ENCODE peak calls at places on chromosomes 4 and X, in ten cellular contexts. One of them, this sample, is unnamed.

GRCh38 chrX:154040307-154040756 is 20.6 kb upstream of the IRAK1 start:
- DNase-seq in stimulated activated CD8-positive, alpha-beta memory T cell treated with anti-CD3 and anti-CD28 coated beads, Interleukin-4, amount 100 ng/mL, for 4 hours: no peak
- DNase-seq in NCI-H187 treated with DMSO at 0.1 percent for 48 hours: no peak
- DNase-seq in kidney glomerular epithelial cell: no peak
- DNase-seq in CD8-positive, alpha-beta memory T cell: no peak
- DNase-seq in T-helper 2 cell: no peak
- DNase-seq in GM20000: no peak
- DNase-seq in NCI-H460: no peak
- DNase-seq in GM03348: peak
- DNase-seq in brain microvascular endothelial cell: peak
- DNase-seq in this sample: no peak

GRCh38 chr4:4666693-4667642 is 125.1 kb upstream of the STX18 start:
- DNase-seq in T-helper 2 cell: no peak
- DNase-seq in GM20000: no peak
- DNase-seq in stimulated activated CD8-positive, alpha-beta memory T cell treated with anti-CD3 and anti-CD28 coated beads, Interleukin-4, amount 100 ng/mL, for 4 hours: no peak
- DNase-seq in NCI-H187 treated with DMSO at 0.1 percent for 48 hours: no peak
- DNase-seq in brain microvascular endothelial cell: no peak
- DNase-seq in GM03348: peak
- DNase-seq in CD8-positive, alpha-beta memory T cell: no peak
- DNase-seq in NCI-H460: no peak
- DNase-seq in kidney glomerular epithelial cell: peak
- DNase-seq in this sample: no peak

GRCh38 chr4:94995684-94996394 is 238.1 kb downstream of the BMPR1B start:
- DNase-seq in GM03348: peak
- DNase-seq in stimulated activated CD8-positive, alpha-beta memory T cell treated with anti-CD3 and anti-CD28 coated beads, Interleukin-4, amount 100 ng/mL, for 4 hours: no peak
- DNase-seq in NCI-H187 treated with DMSO at 0.1 percent for 48 hours: no peak
- DNase-seq in kidney glomerular epithelial cell: peak
- DNase-seq in T-helper 2 cell: no peak
- DNase-seq in NCI-H460: no peak
- DNase-seq in brain microvascular endothelial cell: no peak
- DNase-seq in CD8-positive, alpha-beta memory T cell: no peak
- DNase-seq in GM20000: no peak
- DNase-seq in this sample: no peak

GRCh38 chr4:74100531-74100930 is 1.5 kb upstream of the CXCL2 start:
- DNase-seq in stimulated activated CD8-positive, alpha-beta memory T cell treated with anti-CD3 and anti-CD28 coated beads, Interleukin-4, amount 100 ng/mL, for 4 hours: no peak
- DNase-seq in NCI-H187 treated with DMSO at 0.1 percent for 48 hours: no peak
- DNase-seq in NCI-H460: no peak
- DNase-seq in kidney glomerular epithelial cell: no peak
- DNase-seq in GM03348: no peak
- DNase-seq in CD8-positive, alpha-beta memory T cell: no peak
- DNase-seq in T-helper 2 cell: no peak
- DNase-seq in GM20000: no peak
- DNase-seq in brain microvascular endothelial cell: no peak
- DNase-seq in this sample: no peak

GRCh38 chrX:68895339-68896250 is 66.8 kb downstream of the EFNB1 start:
- DNase-seq in GM20000: no peak
- DNase-seq in brain microvascular endothelial cell: no peak
- DNase-seq in NCI-H187 treated with DMSO at 0.1 percent for 48 hours: no peak
- DNase-seq in CD8-positive, alpha-beta memory T cell: no peak
- DNase-seq in T-helper 2 cell: no peak
- DNase-seq in stimulated activated CD8-positive, alpha-beta memory T cell treated with anti-CD3 and anti-CD28 coated beads, Interleukin-4, amount 100 ng/mL, for 4 hours: no peak
- DNase-seq in kidney glomerular epithelial cell: peak
- DNase-seq in GM03348: no peak
- DNase-seq in NCI-H460: no peak
- DNase-seq in this sample: no peak

GRCh38 chr4:146582864-146583263 is 55.8 kb upstream of the POU4F2 start:
- DNase-seq in stimulated activated CD8-positive, alpha-beta memory T cell treated with anti-CD3 and anti-CD28 coated beads, Interleukin-4, amount 100 ng/mL, for 4 hours: no peak
- DNase-seq in NCI-H187 treated with DMSO at 0.1 percent for 48 hours: no peak
- DNase-seq in GM20000: no peak
- DNase-seq in kidney glomerular epithelial cell: no peak
- DNase-seq in NCI-H460: no peak
- DNase-seq in GM03348: no peak
- DNase-seq in CD8-positive, alpha-beta memory T cell: no peak
- DNase-seq in brain microvascular endothelial cell: no peak
- DNase-seq in T-helper 2 cell: no peak
- DNase-seq in this sample: no peak

GRCh38 chr4:105280338-105280809 is 133.7 kb downstream of the TET2 start:
- DNase-seq in GM03348: peak
- DNase-seq in stimulated activated CD8-positive, alpha-beta memory T cell treated with anti-CD3 and anti-CD28 coated beads, Interleukin-4, amount 100 ng/mL, for 4 hours: no peak
- DNase-seq in CD8-positive, alpha-beta memory T cell: no peak
- DNase-seq in NCI-H187 treated with DMSO at 0.1 percent for 48 hours: no peak
- DNase-seq in kidney glomerular epithelial cell: peak
- DNase-seq in T-helper 2 cell: no peak
- DNase-seq in GM20000: no peak
- DNase-seq in NCI-H460: no peak
- DNase-seq in brain microvascular endothelial cell: peak
- DNase-seq in this sample: no peak

GRCh38 chrX:115553171-115553570 is 7.8 kb upstream of the PLS3 start:
- DNase-seq in kidney glomerular epithelial cell: no peak
- DNase-seq in NCI-H460: no peak
- DNase-seq in GM03348: no peak
- DNase-seq in GM20000: no peak
- DNase-seq in CD8-positive, alpha-beta memory T cell: no peak
- DNase-seq in T-helper 2 cell: no peak
- DNase-seq in brain microvascular endothelial cell: no peak
- DNase-seq in stimulated activated CD8-positive, alpha-beta memory T cell treated with anti-CD3 and anti-CD28 coated beads, Interleukin-4, amount 100 ng/mL, for 4 hours: no peak
- DNase-seq in NCI-H187 treated with DMSO at 0.1 percent for 48 hours: no peak
- DNase-seq in this sample: no peak

GRCh38 chr4:125043453-125043852 is 271.3 kb upstream of the FAT4 start:
- DNase-seq in NCI-H187 treated with DMSO at 0.1 percent for 48 hours: no peak
- DNase-seq in kidney glomerular epithelial cell: no peak
- DNase-seq in CD8-positive, alpha-beta memory T cell: no peak
- DNase-seq in T-helper 2 cell: no peak
- DNase-seq in NCI-H460: no peak
- DNase-seq in GM20000: no peak
- DNase-seq in GM03348: no peak
- DNase-seq in stimulated activated CD8-positive, alpha-beta memory T cell treated with anti-CD3 and anti-CD28 coated beads, Interleukin-4, amount 100 ng/mL, for 4 hours: no peak
- DNase-seq in brain microvascular endothelial cell: no peak
- DNase-seq in this sample: no peak

GRCh38 chr4:129043523-129043922 is 49.8 kb downstream of the SCLT1 start:
- DNase-seq in GM03348: peak
- DNase-seq in brain microvascular endothelial cell: peak
- DNase-seq in kidney glomerular epithelial cell: no peak
- DNase-seq in GM20000: no peak
- DNase-seq in stimulated activated CD8-positive, alpha-beta memory T cell treated with anti-CD3 and anti-CD28 coated beads, Interleukin-4, amount 100 ng/mL, for 4 hours: no peak
- DNase-seq in CD8-positive, alpha-beta memory T cell: no peak
- DNase-seq in NCI-H187 treated with DMSO at 0.1 percent for 48 hours: no peak
- DNase-seq in T-helper 2 cell: no peak
- DNase-seq in NCI-H460: peak
- DNase-seq in this sample: no peak

GRCh38 chr4:54568184-54568583 is 89.6 kb upstream of the KIT start:
- DNase-seq in GM03348: peak
- DNase-seq in GM20000: no peak
- DNase-seq in stimulated activated CD8-positive, alpha-beta memory T cell treated with anti-CD3 and anti-CD28 coated beads, Interleukin-4, amount 100 ng/mL, for 4 hours: no peak
- DNase-seq in brain microvascular endothelial cell: peak
- DNase-seq in kidney glomerular epithelial cell: peak
- DNase-seq in CD8-positive, alpha-beta memory T cell: no peak
- DNase-seq in T-helper 2 cell: no peak
- DNase-seq in NCI-H460: no peak
- DNase-seq in NCI-H187 treated with DMSO at 0.1 percent for 48 hours: no peak
- DNase-seq in this sample: no peak

GRCh38 chr4:65007841-65008439 is 598.7 kb upstream of the TECRL start:
- DNase-seq in GM03348: peak
- DNase-seq in CD8-positive, alpha-beta memory T cell: no peak
- DNase-seq in stimulated activated CD8-positive, alpha-beta memory T cell treated with anti-CD3 and anti-CD28 coated beads, Interleukin-4, amount 100 ng/mL, for 4 hours: no peak
- DNase-seq in NCI-H460: peak
- DNase-seq in T-helper 2 cell: no peak
- DNase-seq in kidney glomerular epithelial cell: peak
- DNase-seq in GM20000: peak
- DNase-seq in NCI-H187 treated with DMSO at 0.1 percent for 48 hours: peak
- DNase-seq in brain microvascular endothelial cell: peak
- DNase-seq in this sample: no peak

GRCh38 chr4:46993075-46994006 is at the start of gene GABRA4:
- DNase-seq in NCI-H187 treated with DMSO at 0.1 percent for 48 hours: no peak
- DNase-seq in CD8-positive, alpha-beta memory T cell: no peak
- DNase-seq in stimulated activated CD8-positive, alpha-beta memory T cell treated with anti-CD3 and anti-CD28 coated beads, Interleukin-4, amount 100 ng/mL, for 4 hours: no peak
- DNase-seq in kidney glomerular epithelial cell: no peak
- DNase-seq in T-helper 2 cell: no peak
- DNase-seq in brain microvascular endothelial cell: no peak
- DNase-seq in NCI-H460: no peak
- DNase-seq in GM20000: no peak
- DNase-seq in GM03348: peak
- DNase-seq in this sample: no peak

GRCh38 chrX:29419774-29420553 is 795.4 kb upstream of the MAGEB2 start:
- DNase-seq in kidney glomerular epithelial cell: no peak
- DNase-seq in brain microvascular endothelial cell: peak
- DNase-seq in GM03348: peak
- DNase-seq in GM20000: no peak
- DNase-seq in T-helper 2 cell: no peak
- DNase-seq in NCI-H187 treated with DMSO at 0.1 percent for 48 hours: no peak
- DNase-seq in NCI-H460: no peak
- DNase-seq in CD8-positive, alpha-beta memory T cell: no peak
- DNase-seq in stimulated activated CD8-positive, alpha-beta memory T cell treated with anti-CD3 and anti-CD28 coated beads, Interleukin-4, amount 100 ng/mL, for 4 hours: no peak
- DNase-seq in this sample: no peak

GRCh38 chr4:47731182-47731581 is 106.7 kb downstream of the CORIN start:
- DNase-seq in CD8-positive, alpha-beta memory T cell: no peak
- DNase-seq in NCI-H187 treated with DMSO at 0.1 percent for 48 hours: no peak
- DNase-seq in NCI-H460: no peak
- DNase-seq in stimulated activated CD8-positive, alpha-beta memory T cell treated with anti-CD3 and anti-CD28 coated beads, Interleukin-4, amount 100 ng/mL, for 4 hours: no peak
- DNase-seq in GM03348: no peak
- DNase-seq in brain microvascular endothelial cell: no peak
- DNase-seq in kidney glomerular epithelial cell: no peak
- DNase-seq in GM20000: no peak
- DNase-seq in T-helper 2 cell: no peak
- DNase-seq in this sample: no peak

GRCh38 chr4:54277691-54278090 is 48.6 kb downstream of the PDGFRA start:
- DNase-seq in GM03348: peak
- DNase-seq in GM20000: peak
- DNase-seq in kidney glomerular epithelial cell: peak
- DNase-seq in stimulated activated CD8-positive, alpha-beta memory T cell treated with anti-CD3 and anti-CD28 coated beads, Interleukin-4, amount 100 ng/mL, for 4 hours: no peak
- DNase-seq in T-helper 2 cell: no peak
- DNase-seq in NCI-H187 treated with DMSO at 0.1 percent for 48 hours: no peak
- DNase-seq in CD8-positive, alpha-beta memory T cell: no peak
- DNase-seq in NCI-H460: no peak
- DNase-seq in brain microvascular endothelial cell: peak
- DNase-seq in this sample: no peak

GRCh38 chr4:13966241-13967195 is 339.0 kb upstream of the BOD1L1 start:
- DNase-seq in brain microvascular endothelial cell: peak
- DNase-seq in NCI-H460: no peak
- DNase-seq in stimulated activated CD8-positive, alpha-beta memory T cell treated with anti-CD3 and anti-CD28 coated beads, Interleukin-4, amount 100 ng/mL, for 4 hours: no peak
- DNase-seq in GM20000: no peak
- DNase-seq in CD8-positive, alpha-beta memory T cell: no peak
- DNase-seq in T-helper 2 cell: no peak
- DNase-seq in GM03348: peak
- DNase-seq in kidney glomerular epithelial cell: peak
- DNase-seq in NCI-H187 treated with DMSO at 0.1 percent for 48 hours: no peak
- DNase-seq in this sample: no peak

GRCh38 chr4:184231573-184231972 is 13.9 kb upstream of the ENPP6 start:
- DNase-seq in NCI-H187 treated with DMSO at 0.1 percent for 48 hours: no peak
- DNase-seq in kidney glomerular epithelial cell: no peak
- DNase-seq in GM03348: no peak
- DNase-seq in brain microvascular endothelial cell: no peak
- DNase-seq in NCI-H460: no peak
- DNase-seq in T-helper 2 cell: no peak
- DNase-seq in stimulated activated CD8-positive, alpha-beta memory T cell treated with anti-CD3 and anti-CD28 coated beads, Interleukin-4, amount 100 ng/mL, for 4 hours: no peak
- DNase-seq in CD8-positive, alpha-beta memory T cell: no peak
- DNase-seq in GM20000: no peak
- DNase-seq in this sample: no peak

GRCh38 chr4:151356510-151356909 is 31.1 kb upstream of the SH3D19 start:
- DNase-seq in brain microvascular endothelial cell: peak
- DNase-seq in NCI-H187 treated with DMSO at 0.1 percent for 48 hours: no peak
- DNase-seq in T-helper 2 cell: no peak
- DNase-seq in CD8-positive, alpha-beta memory T cell: no peak
- DNase-seq in NCI-H460: peak
- DNase-seq in GM03348: peak
- DNase-seq in stimulated activated CD8-positive, alpha-beta memory T cell treated with anti-CD3 and anti-CD28 coated beads, Interleukin-4, amount 100 ng/mL, for 4 hours: no peak
- DNase-seq in GM20000: no peak
- DNase-seq in kidney glomerular epithelial cell: no peak
- DNase-seq in this sample: no peak